ENCODE peak calls at places on chromosomes 11 and 22, in eight cellular contexts. One of them, this sample, is unnamed.

GRCh38 chr22:50258361-50259292 is 2.9 kb downstream of the MAPK12 start:
- DNase-seq in fibroblast of lung: no peak
- DNase-seq in astrocyte of the spinal cord: no peak
- DNase-seq in neural progenitor cell: no peak
- DNase-seq in kidney: no peak
- DNase-seq in right atrium auricular region: no peak
- DNase-seq in dorsolateral prefrontal cortex: no peak
- DNase-seq in glutamatergic neuron: no peak
- DNase-seq in this sample: no peak

GRCh38 chr22:29011200-29011867 is 50.3 kb downstream of the C22orf31 start:
- DNase-seq in neural progenitor cell: peak
- DNase-seq in kidney: no peak
- DNase-seq in glutamatergic neuron: no peak
- DNase-seq in dorsolateral prefrontal cortex: no peak
- DNase-seq in right atrium auricular region: no peak
- DNase-seq in astrocyte of the spinal cord: no peak
- DNase-seq in fibroblast of lung: no peak
- DNase-seq in this sample: no peak

GRCh38 chr22:38240734-38241252 is 32.0 kb downstream of the TMEM184B start:
- DNase-seq in glutamatergic neuron: peak
- DNase-seq in astrocyte of the spinal cord: peak
- DNase-seq in neural progenitor cell: peak
- DNase-seq in dorsolateral prefrontal cortex: peak
- DNase-seq in kidney: no peak
- DNase-seq in fibroblast of lung: peak
- DNase-seq in right atrium auricular region: no peak
- DNase-seq in this sample: peak

GRCh38 chr11:108559340-108559739 is 34.2 kb downstream of the EXPH5 start:
- DNase-seq in dorsolateral prefrontal cortex: no peak
- DNase-seq in neural progenitor cell: no peak
- DNase-seq in right atrium auricular region: no peak
- DNase-seq in astrocyte of the spinal cord: peak
- DNase-seq in kidney: no peak
- DNase-seq in fibroblast of lung: peak
- DNase-seq in glutamatergic neuron: no peak
- DNase-seq in this sample: peak

GRCh38 chr11:372809-373715 is 3.8 kb downstream of the B4GALNT4 start:
- DNase-seq in right atrium auricular region: no peak
- DNase-seq in kidney: peak
- DNase-seq in glutamatergic neuron: no peak
- DNase-seq in fibroblast of lung: no peak
- DNase-seq in dorsolateral prefrontal cortex: no peak
- DNase-seq in neural progenitor cell: no peak
- DNase-seq in astrocyte of the spinal cord: no peak
- DNase-seq in this sample: no peak

GRCh38 chr11:117523680-117524079 is 196.0 kb downstream of the CEP164 start:
- DNase-seq in astrocyte of the spinal cord: peak
- DNase-seq in neural progenitor cell: no peak
- DNase-seq in right atrium auricular region: no peak
- DNase-seq in kidney: no peak
- DNase-seq in glutamatergic neuron: no peak
- DNase-seq in fibroblast of lung: peak
- DNase-seq in dorsolateral prefrontal cortex: no peak
- DNase-seq in this sample: peak

GRCh38 chr11:1236316-1237127 is 13.7 kb downstream of the MUC5B start:
- DNase-seq in fibroblast of lung: no peak
- DNase-seq in right atrium auricular region: no peak
- DNase-seq in dorsolateral prefrontal cortex: no peak
- DNase-seq in glutamatergic neuron: peak
- DNase-seq in neural progenitor cell: no peak
- DNase-seq in kidney: peak
- DNase-seq in astrocyte of the spinal cord: no peak
- DNase-seq in this sample: no peak

GRCh38 chr11:128766687-128767086 is 72.8 kb downstream of the FLI1 start:
- DNase-seq in neural progenitor cell: no peak
- DNase-seq in kidney: peak
- DNase-seq in glutamatergic neuron: no peak
- DNase-seq in fibroblast of lung: peak
- DNase-seq in right atrium auricular region: no peak
- DNase-seq in dorsolateral prefrontal cortex: no peak
- DNase-seq in astrocyte of the spinal cord: no peak
- DNase-seq in this sample: peak

GRCh38 chr11:95569207-95569606 is 220.4 kb downstream of the FAM76B start:
- DNase-seq in dorsolateral prefrontal cortex: no peak
- DNase-seq in fibroblast of lung: no peak
- DNase-seq in kidney: no peak
- DNase-seq in neural progenitor cell: no peak
- DNase-seq in astrocyte of the spinal cord: no peak
- DNase-seq in glutamatergic neuron: no peak
- DNase-seq in right atrium auricular region: no peak
- DNase-seq in this sample: no peak

GRCh38 chr11:68138256-68138655 is 17.1 kb upstream of the CHKA start:
- DNase-seq in glutamatergic neuron: no peak
- DNase-seq in right atrium auricular region: no peak
- DNase-seq in neural progenitor cell: no peak
- DNase-seq in fibroblast of lung: no peak
- DNase-seq in astrocyte of the spinal cord: no peak
- DNase-seq in dorsolateral prefrontal cortex: no peak
- DNase-seq in kidney: no peak
- DNase-seq in this sample: no peak

GRCh38 chr22:48744283-48744641 is 1083.4 kb downstream of the BRD1 start:
- DNase-seq in neural progenitor cell: no peak
- DNase-seq in right atrium auricular region: peak
- DNase-seq in glutamatergic neuron: no peak
- DNase-seq in astrocyte of the spinal cord: no peak
- DNase-seq in kidney: no peak
- DNase-seq in fibroblast of lung: no peak
- DNase-seq in dorsolateral prefrontal cortex: no peak
- DNase-seq in this sample: no peak

GRCh38 chr11:13210424-13210823 is 67.2 kb upstream of the BMAL1 start:
- DNase-seq in glutamatergic neuron: peak
- DNase-seq in dorsolateral prefrontal cortex: peak
- DNase-seq in right atrium auricular region: peak
- DNase-seq in fibroblast of lung: peak
- DNase-seq in astrocyte of the spinal cord: peak
- DNase-seq in neural progenitor cell: peak
- DNase-seq in kidney: no peak
- DNase-seq in this sample: peak

GRCh38 chr11:615453-616319 is at the start of gene IRF7:
- DNase-seq in dorsolateral prefrontal cortex: peak
- DNase-seq in neural progenitor cell: peak
- DNase-seq in glutamatergic neuron: peak
- DNase-seq in right atrium auricular region: peak
- DNase-seq in astrocyte of the spinal cord: peak
- DNase-seq in fibroblast of lung: peak
- DNase-seq in kidney: peak
- DNase-seq in this sample: peak

GRCh38 chr11:17528906-17529813 is 15.1 kb downstream of the USH1C start:
- DNase-seq in kidney: no peak
- DNase-seq in dorsolateral prefrontal cortex: no peak
- DNase-seq in fibroblast of lung: no peak
- DNase-seq in neural progenitor cell: no peak
- DNase-seq in right atrium auricular region: no peak
- DNase-seq in glutamatergic neuron: no peak
- DNase-seq in astrocyte of the spinal cord: no peak
- DNase-seq in this sample: no peak

GRCh38 chr11:122672892-122673291 is 17.4 kb downstream of the UBASH3B start:
- DNase-seq in fibroblast of lung: no peak
- DNase-seq in dorsolateral prefrontal cortex: no peak
- DNase-seq in glutamatergic neuron: no peak
- DNase-seq in astrocyte of the spinal cord: no peak
- DNase-seq in kidney: no peak
- DNase-seq in neural progenitor cell: no peak
- DNase-seq in right atrium auricular region: peak
- DNase-seq in this sample: no peak

GRCh38 chr11:88344869-88345268 is 7.3 kb upstream of the CTSC start:
- DNase-seq in neural progenitor cell: no peak
- DNase-seq in dorsolateral prefrontal cortex: no peak
- DNase-seq in astrocyte of the spinal cord: no peak
- DNase-seq in fibroblast of lung: no peak
- DNase-seq in right atrium auricular region: no peak
- DNase-seq in kidney: no peak
- DNase-seq in glutamatergic neuron: no peak
- DNase-seq in this sample: peak

GRCh38 chr22:25760848-25761595 is 19.0 kb downstream of the MYO18B start:
- DNase-seq in neural progenitor cell: no peak
- DNase-seq in astrocyte of the spinal cord: no peak
- DNase-seq in dorsolateral prefrontal cortex: no peak
- DNase-seq in glutamatergic neuron: no peak
- DNase-seq in kidney: no peak
- DNase-seq in fibroblast of lung: no peak
- DNase-seq in right atrium auricular region: no peak
- DNase-seq in this sample: no peak

GRCh38 chr11:12019337-12019736 is 10.9 kb upstream of the DKK3 start:
- DNase-seq in right atrium auricular region: no peak
- DNase-seq in fibroblast of lung: peak
- DNase-seq in kidney: no peak
- DNase-seq in glutamatergic neuron: no peak
- DNase-seq in astrocyte of the spinal cord: peak
- DNase-seq in dorsolateral prefrontal cortex: peak
- DNase-seq in neural progenitor cell: peak
- DNase-seq in this sample: peak

GRCh38 chr11:117194267-117194666 is 4.9 kb upstream of the TAGLN start:
- DNase-seq in fibroblast of lung: no peak
- DNase-seq in kidney: no peak
- DNase-seq in glutamatergic neuron: no peak
- DNase-seq in astrocyte of the spinal cord: no peak
- DNase-seq in right atrium auricular region: no peak
- DNase-seq in neural progenitor cell: no peak
- DNase-seq in dorsolateral prefrontal cortex: no peak
- DNase-seq in this sample: no peak

GRCh38 chr11:99160447-99160846 is 139.7 kb downstream of the CNTN5 start:
- DNase-seq in fibroblast of lung: no peak
- DNase-seq in glutamatergic neuron: no peak
- DNase-seq in right atrium auricular region: no peak
- DNase-seq in kidney: no peak
- DNase-seq in dorsolateral prefrontal cortex: no peak
- DNase-seq in neural progenitor cell: no peak
- DNase-seq in astrocyte of the spinal cord: no peak
- DNase-seq in this sample: no peak

DNA sequence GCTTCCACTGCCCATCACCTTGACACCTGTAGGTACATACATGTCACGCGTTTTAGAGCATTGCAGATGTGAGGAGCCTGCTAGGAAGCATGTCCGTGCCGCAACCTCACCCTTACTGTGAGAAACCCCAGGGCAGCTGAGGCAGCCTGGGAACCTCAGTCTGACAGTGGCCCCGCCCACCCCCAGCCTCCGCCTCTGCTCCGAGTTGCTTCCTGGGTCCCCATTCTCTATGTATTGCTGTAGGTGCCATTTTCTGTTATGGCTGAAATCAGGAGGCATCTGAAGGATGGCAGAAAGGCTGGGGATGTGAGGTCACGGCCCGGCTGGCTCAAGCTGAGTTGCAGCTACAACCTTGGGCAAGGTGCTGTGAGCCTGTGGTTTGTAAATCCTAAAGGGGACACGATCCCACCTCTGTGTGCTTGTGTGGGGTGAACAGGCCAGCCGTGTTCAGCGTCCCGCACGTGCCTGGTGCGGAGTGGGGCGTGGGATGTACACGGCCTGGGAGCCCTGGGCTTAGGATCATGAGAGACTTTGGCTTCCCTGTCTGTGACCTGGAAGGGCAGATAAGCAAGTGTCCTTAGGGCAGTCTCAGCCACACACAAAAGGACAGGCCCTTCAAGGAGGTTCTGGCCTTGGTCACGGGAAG is 102.7 kb downstream of the PHF21B start:
- DNase-seq in right atrium auricular region: no peak
- DNase-seq in neural progenitor cell: no peak
- DNase-seq in dorsolateral prefrontal cortex: no peak
- DNase-seq in kidney: peak
- DNase-seq in glutamatergic neuron: no peak
- DNase-seq in astrocyte of the spinal cord: no peak
- DNase-seq in fibroblast of lung: no peak
- DNase-seq in this sample: no peak
- TF ChIP-seq CTCF in right atrium auricular region: no peak
- TF ChIP-seq CTCF in neural progenitor cell: no peak
- TF ChIP-seq CTCF in dorsolateral prefrontal cortex: no peak
- TF ChIP-seq CTCF in kidney: no peak
- TF ChIP-seq CTCF in glutamatergic neuron: no peak
- TF ChIP-seq CTCF in astrocyte of the spinal cord: no peak
- TF ChIP-seq CTCF in fibroblast of lung: no peak
- TF ChIP-seq CTCF in this sample: no peak

GRCh38 chr11:65060913-65061408 is 2.6 kb upstream of the NAALADL1 start:
- DNase-seq in right atrium auricular region: no peak
- DNase-seq in glutamatergic neuron: no peak
- DNase-seq in neural progenitor cell: peak
- DNase-seq in kidney: no peak
- DNase-seq in dorsolateral prefrontal cortex: no peak
- DNase-seq in astrocyte of the spinal cord: peak
- DNase-seq in fibroblast of lung: peak
- DNase-seq in this sample: peak
- TF ChIP-seq CTCF in right atrium auricular region: no peak
- TF ChIP-seq CTCF in glutamatergic neuron: no peak
- TF ChIP-seq CTCF in neural progenitor cell: peak
- TF ChIP-seq CTCF in kidney: peak
- TF ChIP-seq CTCF in dorsolateral prefrontal cortex: no peak
- TF ChIP-seq CTCF in astrocyte of the spinal cord: peak
- TF ChIP-seq CTCF in fibroblast of lung: peak
- TF ChIP-seq CTCF in this sample: peak

GRCh38 chr11:55726715-55727324 is 46.4 kb upstream of the OR5D13 start:
- DNase-seq in neural progenitor cell: no peak
- DNase-seq in dorsolateral prefrontal cortex: no peak
- DNase-seq in fibroblast of lung: no peak
- DNase-seq in astrocyte of the spinal cord: no peak
- DNase-seq in glutamatergic neuron: no peak
- DNase-seq in right atrium auricular region: no peak
- DNase-seq in kidney: no peak
- DNase-seq in this sample: no peak
- TF ChIP-seq CTCF in neural progenitor cell: no peak
- TF ChIP-seq CTCF in dorsolateral prefrontal cortex: no peak
- TF ChIP-seq CTCF in fibroblast of lung: no peak
- TF ChIP-seq CTCF in astrocyte of the spinal cord: no peak
- TF ChIP-seq CTCF in glutamatergic neuron: no peak
- TF ChIP-seq CTCF in right atrium auricular region: no peak
- TF ChIP-seq CTCF in kidney: no peak
- TF ChIP-seq CTCF in this sample: no peak

GRCh38 chr11:101617735-101618332 is 34.0 kb upstream of the TRPC6 start:
- DNase-seq in dorsolateral prefrontal cortex: no peak
- DNase-seq in neural progenitor cell: peak
- DNase-seq in kidney: no peak
- DNase-seq in astrocyte of the spinal cord: peak
- DNase-seq in right atrium auricular region: no peak
- DNase-seq in fibroblast of lung: peak
- DNase-seq in glutamatergic neuron: no peak
- DNase-seq in this sample: no peak

GRCh38 chr11:101618691-101619090 is 34.9 kb upstream of the TRPC6 start:
- DNase-seq in astrocyte of the spinal cord: peak
- DNase-seq in right atrium auricular region: no peak
- DNase-seq in dorsolateral prefrontal cortex: no peak
- DNase-seq in glutamatergic neuron: no peak
- DNase-seq in fibroblast of lung: peak
- DNase-seq in kidney: no peak
- DNase-seq in neural progenitor cell: no peak
- DNase-seq in this sample: no peak

DNA sequence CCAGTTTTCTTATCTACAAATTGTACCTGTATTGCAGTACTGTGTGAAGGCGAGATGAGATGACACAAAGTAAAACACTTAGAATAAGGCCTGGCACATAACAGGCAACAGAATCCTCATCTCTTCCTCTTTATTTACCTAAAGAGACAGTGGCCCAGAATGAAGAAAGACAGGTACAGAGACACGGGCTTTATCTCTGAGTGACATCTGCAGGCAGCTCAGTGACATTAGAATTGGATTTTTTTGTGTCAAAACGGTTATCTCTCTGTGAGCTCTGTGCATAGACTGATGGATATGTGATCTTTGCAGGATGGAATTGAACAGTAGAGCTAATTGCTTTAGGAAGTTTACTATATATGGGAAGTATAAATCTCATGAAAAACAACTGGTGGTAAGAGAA is 36.2 kb upstream of the TRPC6 start:
- DNase-seq in glutamatergic neuron: no peak
- DNase-seq in astrocyte of the spinal cord: no peak
- DNase-seq in dorsolateral prefrontal cortex: no peak
- DNase-seq in right atrium auricular region: no peak
- DNase-seq in kidney: no peak
- DNase-seq in fibroblast of lung: no peak
- DNase-seq in neural progenitor cell: no peak
- DNase-seq in this sample: no peak
- TF ChIP-seq CTCF in glutamatergic neuron: no peak
- TF ChIP-seq CTCF in astrocyte of the spinal cord: no peak
- TF ChIP-seq CTCF in dorsolateral prefrontal cortex: no peak
- TF ChIP-seq CTCF in right atrium auricular region: no peak
- TF ChIP-seq CTCF in kidney: no peak
- TF ChIP-seq CTCF in fibroblast of lung: no peak
- TF ChIP-seq CTCF in neural progenitor cell: no peak
- TF ChIP-seq CTCF in this sample: no peak

This sample was measured in choroid plexus epithelial cell.